ENCODE peak calls at places on chromosomes 11 and 22, in four cellular contexts. J is stimulated activated CD4-positive, alpha-beta T cell treated with anti-CD3 and anti-CD28 coated beads, Interleukin-15, amount 100 ng/mL, for 24 hours; M is HS-27A; Q is astrocyte of the spinal cord. C is an unnamed sample.

GRCh38 chr11:120929664-120930154 is 94.2 kb upstream of the TBCEL start:
- DNase-seq in J (peak), M (no peak), Q (peak), C (peak)

GRCh38 chr11:6303657-6304056 is 16.6 kb downstream of the CAVIN3 start:
- DNase-seq in J (no peak), M (no peak), Q (no peak), C (no peak)

GRCh38 chr22:42300286-42301071 is 30.0 kb upstream of the TCF20 start:
- DNase-seq in J (peak), M (no peak), Q (no peak), C (no peak)

GRCh38 chr11:16804104-16804947 is 65.9 kb downstream of the C11orf58 start:
- DNase-seq in J (no peak), M (no peak), Q (peak), C (no peak)

GRCh38 chr22:25382762-25383161 is 163.3 kb downstream of the CRYBB2 start:
- DNase-seq in J (no peak), M (no peak), Q (no peak), C (no peak)

GRCh38 chr22:38843716-38844660 is at the start of gene NPTXR:
- DNase-seq in J (peak), M (no peak), Q (no peak), C (no peak)

GRCh38 chr22:23100124-23100801 is 29.9 kb downstream of the GNAZ start:
- DNase-seq in J (no peak), M (no peak), Q (no peak), C (no peak)

GRCh38 chr11:128689586-128689945 is 4.3 kb upstream of the FLI1 start:
- DNase-seq in J (no peak), M (no peak), Q (no peak), C (no peak)

GRCh38 chr11:19673924-19674390 is 38.7 kb upstream of the NAV2 start:
- DNase-seq in J (no peak), M (no peak), Q (peak), C (no peak)

GRCh38 chr22:25130462-25130861 is 69.2 kb upstream of the CRYBB3 start:
- DNase-seq in J (no peak), M (no peak), Q (no peak), C (no peak)

GRCh38 chr11:100353083-100353482 is 334.0 kb upstream of the ARHGAP42 start:
- DNase-seq in J (no peak), M (no peak), Q (no peak), C (no peak)

GRCh38 chr22:40679964-40680818 is 907 bp downstream of the MCHR1 start:
- DNase-seq in J (no peak), M (no peak), Q (no peak), C (no peak)

GRCh38 chr22:49749885-49750510 is 77.7 kb downstream of the BRD1 start:
- DNase-seq in J (no peak), M (no peak), Q (no peak), C (no peak)

GRCh38 chr22:50729391-50730012 is 8.5 kb upstream of the ACR start:
- DNase-seq in J (no peak), M (no peak), Q (no peak), C (no peak)

GRCh38 chr11:116499396-116500001 is 273.3 kb downstream of the BUD13 start:
- DNase-seq in J (peak), M (no peak), Q (peak), C (peak)

GRCh38 chr11:68331338-68331947 is 19.1 kb downstream of the LRP5 start:
- DNase-seq in J (no peak), M (no peak), Q (no peak), C (no peak)

GRCh38 chr22:40341604-40342003 is 4.7 kb upstream of the ADSL start:
- DNase-seq in J (no peak), M (no peak), Q (no peak), C (no peak)

GRCh38 chr11:72240461-72241289 is 3.3 kb downstream of the PHOX2A start:
- DNase-seq in J (peak), M (no peak), Q (no peak), C (no peak)

GRCh38 chr11:58142781-58143180 is 17.5 kb upstream of the OR9I1 start:
- DNase-seq in J (no peak), M (no peak), Q (no peak), C (no peak)

GRCh38 chr22:17705565-17706450 is 67.3 kb downstream of the BCL2L13 start:
- DNase-seq in J (peak), M (no peak), Q (no peak), C (no peak)

GRCh38 chr11:69969890-69970784 is 108.0 kb upstream of the ANO1 start:
- DNase-seq in J (no peak), M (no peak), Q (no peak), C (no peak)

GRCh38 chr11:77619576-77620198 is 17.9 kb downstream of the CLNS1A start:
- DNase-seq in J (no peak), M (no peak), Q (peak), C (no peak)

GRCh38 chr11:57324886-57325734 is at the start of gene TNKS1BP1:
- DNase-seq in J (peak), M (no peak), Q (peak), C (peak)

GRCh38 chr11:3642071-3642951 is 519 bp upstream of the ART5 start:
- DNase-seq in J (peak), M (no peak), Q (peak), C (no peak)

GRCh38 chr11:118531597-118532084 is 649 bp downstream of the TMEM25 start:
- DNase-seq in J (no peak), M (no peak), Q (no peak), C (no peak)

GRCh38 chr22:37519268-37520195 is at the start of gene CARD10:
- DNase-seq in J (peak), M (no peak), Q (no peak), C (no peak)

GRCh38 chr11:46367244-46367915 is 14.1 kb upstream of the MDK start:
- DNase-seq in J (peak), M (no peak), Q (peak), C (peak)